ENCODE peak calls at places on chromosomes 1 and 21, in seven cellular contexts. F is AG08396, U is NCI-H2081, T is BE2C, R is SW480, O is COR-L47, C is retina. V is an unnamed sample.

GRCh38 chr1:35439626-35440025 is 117.6 kb downstream of the KIAA0319L start:
- DNase-seq in F (no peak), U (no peak), T (no peak), R (no peak), O (no peak), C (no peak), V (no peak)

GRCh38 chr1:17816511-17816910 is 61.4 kb downstream of the ACTL8 start:
- DNase-seq in F (no peak), U (no peak), T (no peak), R (no peak), O (no peak), C (no peak), V (no peak)

GRCh38 chr1:39104158-39105060 is 78.3 kb downstream of the NDUFS5 start:
- DNase-seq in F (peak), U (no peak), T (peak), R (peak), O (no peak), C (peak), V (no peak)

GRCh38 chr1:52651904-52652303 is 18.9 kb downstream of the SHISAL2A start:
- DNase-seq in F (no peak), U (no peak), T (no peak), R (peak), O (no peak), C (no peak), V (no peak)

GRCh38 chr1:196997428-196997827 is 20.1 kb downstream of the CFHR5 start:
- DNase-seq in F (peak), U (no peak), T (no peak), R (no peak), O (no peak), C (no peak), V (no peak)

GRCh38 chr1:155179107-155180031 is 5.7 kb downstream of the TRIM46 start:
- DNase-seq in F (no peak), U (no peak), T (no peak), R (no peak), O (no peak), C (no peak), V (no peak)

GRCh38 chr1:113871597-113872113 is at the start of gene PTPN22:
- DNase-seq in F (peak), U (no peak), T (no peak), R (peak), O (no peak), C (no peak), V (no peak)

GRCh38 chr1:100422065-100422464 is 69.8 kb downstream of the CDC14A start:
- DNase-seq in F (no peak), U (peak), T (no peak), R (no peak), O (no peak), C (peak), V (no peak)

GRCh38 chr1:192459467-192459866 is 116.1 kb upstream of the RGS1 start:
- DNase-seq in F (no peak), U (no peak), T (no peak), R (no peak), O (no peak), C (no peak), V (no peak)

GRCh38 chr1:200620273-200621131 is at the start of gene KIF14:
- DNase-seq in F (peak), U (peak), T (peak), R (peak), O (peak), C (peak), V (peak)

GRCh38 chr1:243740255-243740999 is 109.6 kb downstream of the AKT3 start:
- DNase-seq in F (no peak), U (no peak), T (no peak), R (no peak), O (no peak), C (no peak), V (no peak)

GRCh38 chr1:151713874-151714273 is 2.7 kb downstream of the CELF3 start:
- DNase-seq in F (no peak), U (no peak), T (no peak), R (no peak), O (no peak), C (no peak), V (no peak)

GRCh38 chr21:29256125-29256895 is 42.4 kb upstream of the BACH1 start:
- DNase-seq in F (no peak), U (peak), T (no peak), R (no peak), O (peak), C (no peak), V (no peak)

GRCh38 chr1:19219451-19219850 is 9.4 kb upstream of the UBR4 start:
- DNase-seq in F (no peak), U (no peak), T (no peak), R (no peak), O (no peak), C (no peak), V (no peak)

GRCh38 chr1:110237406-110238152 is 27.5 kb downstream of the KCNC4 start:
- DNase-seq in F (no peak), U (no peak), T (no peak), R (no peak), O (no peak), C (no peak), V (no peak)

GRCh38 chr1:207908112-207908734 is 2.7 kb downstream of the CD34 start:
- DNase-seq in F (no peak), U (no peak), T (no peak), R (no peak), O (no peak), C (no peak), V (no peak)

GRCh38 chr1:61580417-61580816 is 144.5 kb downstream of the TM2D1 start:
- DNase-seq in F (no peak), U (no peak), T (no peak), R (no peak), O (no peak), C (no peak), V (no peak)

GRCh38 chr1:7454052-7454815 is 316.9 kb upstream of the VAMP3 start:
- DNase-seq in F (peak), U (no peak), T (peak), R (no peak), O (no peak), C (no peak), V (peak)

GRCh38 chr1:15148975-15149374 is 4.6 kb upstream of the TMEM51 start:
- DNase-seq in F (no peak), U (no peak), T (no peak), R (no peak), O (no peak), C (no peak), V (no peak)

GRCh38 chr1:246527402-246528088 is 20.5 kb upstream of the SMYD3 start:
- DNase-seq in F (no peak), U (no peak), T (no peak), R (no peak), O (no peak), C (no peak), V (no peak)

GRCh38 chr21:36297938-36298572 is 21.9 kb upstream of the MORC3 start:
- DNase-seq in F (peak), U (no peak), T (no peak), R (peak), O (no peak), C (no peak), V (no peak)

GRCh38 chr1:2386636-2387611 is 4.4 kb downstream of the MORN1 start:
- DNase-seq in F (no peak), U (no peak), T (no peak), R (no peak), O (no peak), C (no peak), V (no peak)

GRCh38 chr1:10457910-10458309 is 8.1 kb downstream of the CORT start:
- DNase-seq in F (no peak), U (no peak), T (no peak), R (no peak), O (no peak), C (no peak), V (no peak)

GRCh38 chr21:41250519-41250918 is 66.1 kb upstream of the FAM3B start:
- DNase-seq in F (peak), U (peak), T (no peak), R (no peak), O (peak), C (no peak), V (no peak)

GRCh38 chr1:172450524-172450885 is 6.6 kb upstream of the PIGC start:
- DNase-seq in F (no peak), U (no peak), T (no peak), R (peak), O (no peak), C (no peak), V (no peak)

GRCh38 chr1:226133504-226134123 is 52.9 kb downstream of the ACBD3 start:
- DNase-seq in F (no peak), U (no peak), T (no peak), R (no peak), O (no peak), C (no peak), V (peak)

GRCh38 chr1:156893048-156893953 is at the start of gene PEAR1:
- DNase-seq in F (no peak), U (no peak), T (no peak), R (no peak), O (no peak), C (no peak), V (no peak)

GRCh38 chr21:43204638-43205037 is 35.8 kb downstream of the CRYAA start:
- DNase-seq in F (no peak), U (no peak), T (no peak), R (no peak), O (no peak), C (no peak), V (no peak)

GRCh38 chr1:21280011-21280471 is 10.2 kb downstream of the ECE1 start:
- DNase-seq in F (peak), U (no peak), T (no peak), R (no peak), O (no peak), C (no peak), V (no peak)

GRCh38 chr1:91073299-91073698 is 51.5 kb upstream of the ZNF644 start:
- DNase-seq in F (no peak), U (no peak), T (no peak), R (no peak), O (no peak), C (no peak), V (no peak)

GRCh38 chr1:218666263-218666662 is 321.1 kb downstream of the TGFB2 start:
- DNase-seq in F (no peak), U (no peak), T (no peak), R (no peak), O (no peak), C (no peak), V (no peak)

GRCh38 chr1:1137256-1138045 is 21.6 kb upstream of the C1orf159 start:
- DNase-seq in F (no peak), U (peak), T (no peak), R (peak), O (peak), C (no peak), V (no peak)

GRCh38 chr1:20325407-20325737 is 34.7 kb downstream of the VWA5B1 start:
- DNase-seq in F (no peak), U (no peak), T (no peak), R (no peak), O (no peak), C (no peak), V (no peak)

GRCh38 chr1:59418361-59418760 is 121.5 kb downstream of the FGGY start:
- DNase-seq in F (no peak), U (no peak), T (no peak), R (no peak), O (no peak), C (no peak), V (no peak)

GRCh38 chr1:38915352-38915948 is 26.2 kb downstream of the RHBDL2 start:
- DNase-seq in F (no peak), U (no peak), T (no peak), R (no peak), O (no peak), C (no peak), V (no peak)

GRCh38 chr1:239058190-239058589 is 328.2 kb upstream of the CHRM3 start:
- DNase-seq in F (no peak), U (no peak), T (no peak), R (no peak), O (no peak), C (no peak), V (no peak)

GRCh38 chr1:65195495-65196417 is 47.8 kb downstream of the AK4 start:
- DNase-seq in F (no peak), U (no peak), T (no peak), R (no peak), O (no peak), C (no peak), V (no peak)